ENCODE peak calls at places on chromosomes 3 and 15, in five cellular contexts. Y, O, J, Z and B are unnamed samples. For H3K4me1, the result is how much of the 10 kb centered on the place peaks cover.

GRCh38 chr3:52781741-52782140 is 4.3 kb downstream of the ITIH1 start:
- DNase-seq in Z (no peak), Y (no peak), O (no peak), J (no peak), B (no peak)

GRCh38 chr15:74815121-74815933 is 2.7 kb downstream of the LMAN1L start:
- DNase-seq in J (no peak), Y (no peak), O (no peak), Z (no peak), B (no peak)

GRCh38 chr3:184229424-184230080 is at the start of gene VWA5B2:
- DNase-seq in J (peak), Y (peak), O (peak), Z (peak), B (no peak)

GRCh38 chr3:31230834-31231233 is 301.9 kb upstream of the STT3B start:
- DNase-seq in Y (no peak), Z (no peak), J (no peak), O (no peak), B (no peak)

GRCh38 chr15:99943466-99943865 is 210.2 kb upstream of the LYSMD4 start:
- DNase-seq in J (no peak), O (no peak), Z (no peak), Y (no peak), B (no peak)

GRCh38 chr3:49263490-49263889 is 13.5 kb downstream of the C3orf62 start:
- DNase-seq in Y (peak), J (no peak), Z (no peak), O (no peak), B (no peak)

GRCh38 chr15:61049934-61050333 is 179.2 kb downstream of the RORA start:
- DNase-seq in O (no peak), Z (peak), Y (no peak), J (no peak), B (no peak)

GRCh38 chr15:87369269-87369668 is 887.3 kb downstream of the NTRK3 start:
- DNase-seq in Y (no peak), O (no peak), J (no peak), Z (peak), B (no peak)

GRCh38 chr3:59052803-59053411 is 3.1 kb upstream of the CFAP20DC start:
- DNase-seq in O (no peak), Y (no peak), J (peak), Z (peak), B (no peak)

GRCh38 chr15:41056810-41057209 is 59.3 kb downstream of the INO80 start:
- DNase-seq in J (no peak), Z (no peak), O (no peak), Y (no peak), B (no peak)

GRCh38 chr3:55461896-55462295 is 25.2 kb downstream of the WNT5A start:
- DNase-seq in O (no peak), J (no peak), Z (peak), Y (no peak), B (no peak)

GRCh38 chr3:139281512-139282196 is 62.2 kb upstream of the MRPS22 start:
- DNase-seq in J (no peak), Z (peak), O (no peak), Y (no peak), B (no peak)

GRCh38 chr3:48222616-48223513 is at the start of gene CAMP:
- DNase-seq in J (no peak), O (peak), Z (peak), Y (peak), B (peak)

GRCh38 chr3:170707899-170708298 is 122.0 kb upstream of the SLC7A14 start:
- DNase-seq in O (no peak), Z (no peak), Y (no peak), J (no peak), B (no peak)

GRCh38 chr3:156677120-156677479 is 2.7 kb downstream of the TIPARP start:
- DNase-seq in Z (no peak), J (no peak), O (no peak), Y (no peak), B (no peak)

GRCh38 chr3:32109256-32109655 is 2.8 kb downstream of the GPD1L start:
- DNase-seq in Y (peak), J (no peak), Z (peak), O (peak), B (peak)

GRCh38 chr3:141000027-141000663 is 51.0 kb upstream of the SPSB4 start:
- DNase-seq in O (peak), Z (peak), Y (peak), J (peak), B (peak)

GRCh38 chr15:99732711-99733267 is 448 bp downstream of the LYSMD4 start:
- DNase-seq in O (peak), J (peak), Z (no peak), Y (peak), B (no peak)

GRCh38 chr3:192778508-192778907 is 51.2 kb upstream of the FGF12 start:
- DNase-seq in J (no peak), Z (no peak), Y (no peak), O (no peak), B (no peak)

GRCh38 chr15:57509965-57510364 is 81.7 kb upstream of the MYZAP start:
- DNase-seq in O (no peak), Y (no peak), Z (peak), J (no peak), B (no peak)

GRCh38 chr3:178385280-178385952 is 150.8 kb upstream of the KCNMB2 start:
- DNase-seq in Y (no peak), Z (peak), O (no peak), J (peak), B (no peak)

GRCh38 chr15:93477188-93477587 is 388.2 kb upstream of the RGMA start:
- DNase-seq in O (no peak), Y (no peak), J (peak), Z (no peak), B (no peak)

GRCh38 chr3:42061711-42062408 is 29.3 kb upstream of the TRAK1 start:
- DNase-seq in J (no peak), Y (peak), O (peak), Z (peak), B (peak)

GRCh38 chr3:72887723-72888545 is at the start of gene GXYLT2:
- DNase-seq in Y (peak), Z (peak), O (peak), J (peak), B (no peak)

GRCh38 chr15:31263751-31264533 is 62.7 kb upstream of the KLF13 start:
- DNase-seq in Z (no peak), J (peak), Y (peak), O (peak), B (peak)

GRCh38 chr3:60316121-60316783 is 935.0 kb downstream of the FHIT start:
- DNase-seq in J (no peak), O (no peak), Z (peak), Y (no peak), B (no peak)

DNA sequence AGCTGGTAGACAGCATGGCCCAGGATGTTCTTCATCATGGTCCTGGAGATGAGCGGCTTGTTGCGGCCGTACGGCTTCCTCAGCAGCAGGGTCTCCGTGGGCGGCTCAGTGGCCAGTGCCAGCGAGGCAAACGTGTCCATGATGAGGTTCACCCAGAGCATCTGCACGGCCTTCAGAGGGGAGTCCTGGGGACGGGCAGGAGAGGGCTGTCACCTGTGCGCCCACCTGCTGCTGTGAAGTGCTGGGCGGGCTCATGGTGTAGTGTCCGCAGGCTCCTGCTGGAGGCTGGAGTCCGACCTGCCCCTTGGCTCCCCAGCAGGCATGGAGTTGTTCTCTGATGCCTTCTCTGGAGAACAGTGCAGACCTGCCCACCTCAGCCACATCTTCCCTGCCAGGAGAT is 21.9 kb upstream of the SEC13 start:
- DNase-seq in Z (no peak), J (no peak), Y (no peak), O (peak), B (no peak)
- H3K4me1 ChIP-seq in Z (under half), J (under half), Y (under half), O (under half), B (under half)

GRCh38 chr3:188234172-188234571 is 80.2 kb downstream of the LPP start:
- DNase-seq in Y (no peak), O (no peak), J (no peak), Z (peak), B (no peak)
- H3K27ac ChIP-seq in Y (peak), O (no peak), J (no peak), Z (peak), B (peak)

GRCh38 chr15:89327113-89327512 is 7.5 kb downstream of the POLG start:
- DNase-seq in O (no peak), Z (no peak), Y (no peak), J (no peak), B (no peak)

GRCh38 chr15:89325039-89325803 is 9.4 kb downstream of the POLG start:
- DNase-seq in O (no peak), Z (no peak), J (no peak), Y (no peak), B (no peak)

GRCh38 chr15:89323825-89324224 is 10.8 kb downstream of the POLG start:
- DNase-seq in J (no peak), O (no peak), Y (no peak), Z (no peak), B (no peak)

GRCh38 chr15:89328398-89329254 is 6.0 kb downstream of the POLG start:
- DNase-seq in O (no peak), Y (no peak), J (no peak), Z (no peak), B (no peak)

DNA sequence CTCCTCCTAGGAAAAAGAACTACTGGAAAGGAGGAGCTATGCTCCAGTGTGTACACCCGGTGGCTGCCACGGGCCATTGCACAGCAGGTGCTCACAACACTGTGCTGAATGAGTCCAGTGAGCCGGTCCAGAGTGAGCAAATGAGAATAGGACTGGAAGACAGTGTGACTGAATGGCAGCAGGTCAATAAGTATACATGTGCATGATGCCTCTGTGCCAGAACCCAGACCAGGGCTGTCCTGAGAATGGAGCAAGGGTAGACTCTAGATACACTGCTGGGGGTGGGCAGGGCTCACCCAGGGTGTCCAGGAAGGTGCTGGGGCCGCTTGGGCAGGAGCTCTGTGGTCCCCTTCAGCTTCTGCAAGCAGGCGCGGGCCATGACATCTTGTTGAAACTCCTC is 8.3 kb downstream of the POLG start:
- DNase-seq in J (no peak), Z (no peak), Y (no peak), O (no peak), B (no peak)
- H3K4me1 ChIP-seq in J (under half), Z (under half), Y (under half), O (under half), B (under half)

DNA sequence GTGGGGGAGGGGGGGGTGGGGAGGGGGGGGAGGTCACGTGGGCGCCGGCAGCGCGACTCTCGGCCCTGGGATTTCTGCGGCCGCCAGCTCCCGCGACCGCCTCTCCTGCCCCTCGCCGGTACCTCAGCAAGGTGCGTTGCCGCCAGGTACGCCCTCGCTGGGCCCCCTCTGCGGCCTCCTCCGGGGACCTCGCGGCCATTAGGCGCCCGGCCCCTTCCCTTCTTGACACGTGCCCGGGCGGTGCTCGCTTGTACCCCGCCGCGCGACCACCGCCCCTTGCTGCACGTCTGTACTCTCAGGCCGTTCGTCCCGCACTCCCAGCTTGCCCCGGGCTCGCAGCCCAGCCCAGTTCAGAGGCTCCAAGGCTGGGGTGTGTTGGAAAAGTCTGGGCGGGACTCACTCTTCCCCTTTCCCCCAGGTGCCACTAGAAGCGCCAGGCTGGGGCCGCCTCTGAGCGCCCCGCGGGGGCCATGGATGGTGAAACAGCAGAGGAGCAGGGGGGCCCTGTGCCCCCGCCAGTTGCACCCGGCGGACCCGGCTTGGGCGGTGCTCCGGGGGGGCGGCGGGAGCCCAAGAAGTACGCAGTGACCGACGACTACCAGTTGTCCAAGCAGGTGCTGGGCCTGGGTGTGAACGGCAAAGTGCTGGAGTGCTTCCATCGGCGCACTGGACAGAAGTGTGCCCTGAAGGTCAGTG is at the start of gene MAPKAPK3:
- DNase-seq in Y (no peak), Z (no peak), O (peak), J (peak), B (peak)
- H3K27ac ChIP-seq in Y (peak), Z (peak), O (peak), J (no peak), B (peak)

DNA sequence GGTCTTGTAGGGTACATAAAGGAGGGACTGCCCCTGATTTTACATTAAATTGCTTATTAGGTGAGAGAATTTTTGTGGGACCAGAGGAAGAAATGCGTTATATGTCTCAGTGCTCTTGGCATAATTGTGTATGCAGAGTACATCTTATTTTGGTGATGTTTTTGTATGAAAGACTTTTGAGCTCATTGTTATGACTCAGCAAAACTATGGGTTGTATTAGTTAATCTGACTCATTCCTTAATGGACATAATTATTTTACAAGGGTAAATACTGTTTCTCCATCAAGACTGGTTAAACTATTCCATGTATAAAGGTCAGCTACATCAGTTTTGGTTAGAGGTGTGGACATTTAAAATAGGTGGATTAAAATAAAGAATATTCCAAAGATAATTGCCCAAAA is 156.8 kb downstream of the ALCAM start:
- DNase-seq in Y (no peak), J (no peak), Z (peak), O (no peak), B (no peak)
- H3K4me1 ChIP-seq in Y (under half), J (under half), Z (under half), O (under half), B (under half)

GRCh38 chr15:68205558-68205944 is 419 bp upstream of the CALML4 start:
- DNase-seq in J (no peak), Y (no peak), O (no peak), Z (no peak), B (no peak)
- H3K27ac ChIP-seq in J (no peak), Y (no peak), O (peak), Z (no peak), B (no peak)

GRCh38 chr15:64694816-64695215 is 80.6 kb downstream of the RBPMS2 start:
- DNase-seq in Y (no peak), J (no peak), O (no peak), Z (no peak), B (no peak)
- H3K4me1 ChIP-seq in Y (under half), J (under half), O (under half), Z (under half), B (half or more)

GRCh38 chr3:69541823-69542264 is 156.0 kb upstream of the FRMD4B start:
- DNase-seq in O (peak), Z (no peak), J (no peak), Y (no peak), B (no peak)
- H3K27ac ChIP-seq in O (no peak), Z (no peak), J (no peak), Y (no peak), B (no peak)

GRCh38 chr3:195553268-195553667 is 10.1 kb upstream of the PPP1R2 start:
- DNase-seq in Y (no peak), O (no peak), J (no peak), Z (no peak), B (no peak)
- H3K4me1 ChIP-seq in Y (under half), O (under half), J (under half), Z (under half), B (under half)